ENCODE peak calls at places on chromosome 1, in eight cellular contexts. A, C, E, J, K, L, U and X are unnamed samples.

GRCh38 chr1:236502579-236502971 is 21.2 kb upstream of the LGALS8 start:
- DNase-seq in K (no peak), U (no peak), C (no peak), J (peak; percentile 69), L (peak; percentile 60), A (no peak), E (no peak), X (no peak)

GRCh38 chr1:167499106-167499505 is 19.2 kb downstream of the CD247 start:
- DNase-seq in C (no peak), K (no peak), U (no peak), J (no peak), L (no peak), A (no peak), E (peak; percentile 48), X (no peak)

GRCh38 chr1:159163609-159164008 is 7.8 kb upstream of the CADM3 start:
- DNase-seq in A (no peak), E (no peak), J (no peak), U (no peak), L (no peak), C (no peak), K (no peak), X (no peak)

GRCh38 chr1:170730443-170730842 is 66.5 kb downstream of the PRRX1 start:
- DNase-seq in K (no peak), J (no peak), L (no peak), C (no peak), E (no peak), U (no peak), A (no peak), X (no peak)

GRCh38 chr1:10744044-10744443 is 52.4 kb downstream of the CASZ1 start:
- DNase-seq in K (no peak), C (no peak), U (no peak), A (no peak), E (no peak), L (no peak), J (no peak), X (no peak)

GRCh38 chr1:227558807-227559186 is 4.6 kb upstream of the ZNF678 start:
- DNase-seq in L (no peak), C (no peak), A (no peak), K (peak; percentile 37), E (no peak), U (no peak), J (no peak), X (no peak)

GRCh38 chr1:215004121-215004837 is 78.3 kb upstream of the KCNK2 start:
- DNase-seq in J (no peak), A (no peak), C (no peak), E (no peak), U (no peak), L (no peak), K (no peak), X (no peak)

GRCh38 chr1:248793592-248793991 is 32.1 kb downstream of the SH3BP5L start:
- DNase-seq in U (no peak), J (no peak), K (no peak), E (no peak), L (no peak), A (no peak), C (no peak), X (no peak)

GRCh38 chr1:31273619-31274018 is 23.0 kb downstream of the SNRNP40 start:
- DNase-seq in A (no peak), U (no peak), L (no peak), E (no peak), C (no peak), J (no peak), K (no peak), X (no peak)

GRCh38 chr1:18932387-18932786 is 24.1 kb downstream of the IFFO2 start:
- DNase-seq in U (no peak), C (no peak), L (no peak), K (no peak), A (no peak), E (no peak), J (no peak), X (no peak)

GRCh38 chr1:246317291-246317690 is 189.8 kb downstream of the SMYD3 start:
- DNase-seq in K (no peak), E (no peak), J (no peak), C (no peak), A (no peak), L (no peak), U (no peak), X (no peak)

GRCh38 chr1:152967201-152967600 is 3.2 kb upstream of the SPRR4 start:
- DNase-seq in K (no peak), L (no peak), A (no peak), J (no peak), C (no peak), U (no peak), E (no peak), X (no peak)

GRCh38 chr1:169340882-169341281 is 26.7 kb downstream of the NME7 start:
- DNase-seq in A (no peak), U (no peak), K (no peak), J (no peak), E (no peak), C (no peak), L (no peak), X (no peak)

GRCh38 chr1:228515200-228515834 is 28.1 kb downstream of the RNF187 start:
- DNase-seq in U (no peak), E (peak; percentile 62), K (no peak), C (no peak), L (no peak), J (peak; percentile 73), A (no peak), X (no peak)

GRCh38 chr1:238861342-238861741 is 525.0 kb upstream of the CHRM3 start:
- DNase-seq in E (no peak), C (no peak), A (no peak), L (no peak), U (no peak), J (no peak), K (no peak), X (no peak)

GRCh38 chr1:235011064-235011598 is 117.5 kb downstream of the TOMM20 start:
- DNase-seq in J (no peak), C (no peak), A (no peak), K (no peak), U (no peak), E (peak; percentile 74), L (no peak), X (no peak)

GRCh38 chr1:64691631-64692030 is 53.2 kb upstream of the RAVER2 start:
- DNase-seq in E (no peak), U (no peak), C (no peak), K (no peak), J (peak; percentile 69), L (no peak), A (no peak), X (no peak)

GRCh38 chr1:58941471-58942289 is 157.8 kb upstream of the JUN start:
- DNase-seq in A (no peak), C (no peak), U (no peak), K (no peak), L (no peak), E (peak; percentile 5), J (no peak), X (no peak)

GRCh38 chr1:158563852-158564251 is 6.5 kb downstream of the OR6P1 start:
- DNase-seq in E (peak; percentile 33), U (no peak), C (no peak), J (no peak), L (no peak), K (no peak), A (no peak), X (no peak)

GRCh38 chr1:110462964-110463363 is 12.0 kb downstream of the PROK1 start:
- DNase-seq in K (no peak), U (no peak), J (no peak), A (no peak), E (no peak), C (no peak), L (no peak), X (no peak)

GRCh38 chr1:167981933-167982332 is 45.1 kb upstream of the MPC2 start:
- DNase-seq in U (no peak), E (no peak), J (no peak), K (no peak), L (no peak), C (no peak), A (no peak), X (peak; percentile 1)

GRCh38 chr1:8412183-8412831 is 94.4 kb downstream of the SLC45A1 start:
- DNase-seq in U (no peak), C (no peak), J (peak; percentile 93), K (no peak), L (no peak), A (no peak), E (no peak), X (peak; percentile 67)

GRCh38 chr1:116418091-116418830 is 45.2 kb downstream of the ATP1A1 start:
- DNase-seq in C (peak; percentile 87), K (peak; percentile 76), E (peak; percentile 92), U (peak; percentile 89), J (peak; percentile 82), L (peak; percentile 16), A (peak; percentile 86), X (no peak)
- TF ChIP-seq CTCF in C (no peak), K (no peak), E (no peak), U (no peak), J (no peak), L (no peak), A (no peak), X (no peak)

DNA sequence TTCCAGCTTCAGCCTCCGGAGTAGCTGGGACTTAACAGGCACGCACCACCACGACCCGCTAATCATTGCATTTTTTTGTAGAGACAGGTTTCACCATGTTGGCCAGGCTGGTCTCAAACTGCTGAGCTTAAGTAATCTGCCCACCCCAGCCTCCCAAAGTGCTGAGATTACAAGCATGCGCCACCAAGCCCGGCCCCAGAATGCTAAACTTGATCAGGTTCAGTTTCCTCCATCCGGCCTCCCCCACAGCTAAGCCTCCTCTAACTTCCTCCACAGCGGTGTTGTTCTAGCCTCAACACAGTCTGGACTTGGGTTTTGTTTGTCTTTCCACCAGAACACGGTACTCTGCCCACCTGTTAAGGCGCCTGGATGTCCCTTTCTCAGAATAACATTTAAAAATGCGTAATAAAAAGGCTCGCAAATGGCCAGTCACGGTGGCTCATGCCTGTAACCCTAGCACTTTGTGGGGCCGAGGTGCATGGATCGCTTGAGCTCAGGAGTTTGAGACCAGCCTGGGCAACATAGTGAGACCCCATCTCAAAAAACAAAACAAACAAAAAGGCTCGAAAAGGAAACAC is 2.4 kb downstream of the PARP1 start:
- DNase-seq in L (no peak), E (peak; percentile 80), J (no peak), U (no peak), A (no peak), K (no peak), C (no peak), X (no peak)
- H3K4me3 ChIP-seq in L (no peak overlapping the region), E (peak overlapping the region; percentile 91), J (no peak overlapping the region), U (no peak overlapping the region), A (peak overlapping the region; percentile 94), K (no peak overlapping the region), C (no peak overlapping the region), X (no peak overlapping the region)

DNA sequence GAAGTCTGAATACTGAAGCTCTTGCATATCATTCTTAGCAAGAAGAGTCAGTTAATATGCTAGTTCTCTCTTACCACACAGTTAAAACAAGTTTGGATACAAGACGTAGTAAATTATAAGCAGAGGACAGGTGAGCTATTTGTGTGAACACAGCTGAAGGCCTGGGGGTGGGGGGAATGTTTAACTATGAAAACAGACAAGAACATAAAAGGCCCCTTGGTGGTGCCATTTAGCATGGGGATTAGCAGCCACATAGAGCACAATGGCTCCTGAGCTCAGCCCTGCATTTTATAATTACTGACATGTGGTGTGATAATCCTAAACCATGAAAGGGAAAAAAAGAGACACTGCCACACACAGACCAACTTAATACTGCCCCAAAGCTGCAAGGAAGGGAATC is 94.8 kb downstream of the TGFBR3 start:
- DNase-seq in K (no peak), E (no peak), L (no peak), J (no peak), A (no peak), C (no peak), U (no peak), X (no peak)
- TF ChIP-seq CTCF in K (no peak), E (no peak), L (no peak), J (no peak), A (no peak), C (no peak), U (no peak), X (no peak)

GRCh38 chr1:38228718-38229117 is 182.1 kb upstream of the POU3F1 start:
- DNase-seq in E (no peak), L (no peak), K (no peak), C (no peak), U (no peak), A (no peak), J (no peak), X (no peak)
- H3K4me3 ChIP-seq in E (no peak overlapping the region), L (no peak overlapping the region), K (no peak overlapping the region), C (no peak overlapping the region), U (no peak overlapping the region), A (no peak overlapping the region), J (no peak overlapping the region), X (no peak overlapping the region)